ENCODE peak calls at places on chromosomes 11 and 22, in ten cellular contexts. U is activated gamma-delta T cell treated with anti-CD3 and anti-CD28 coated beads, Interleukin-2, amount 50 U/mL, for 16 hours; O is SK-N-SH; D is Daoy; V is AG04450; F is occipital lobe; W is heart right ventricle; M is H54; S is GM13977; T is SK-MEL-5. X is an unnamed sample.

GRCh38 chr11:9208726-9209501 is 56.2 kb downstream of the DENND5A start:
- DNase-seq in T (no peak), M (no peak), D (peak), F (no peak), U (no peak), S (no peak), W (no peak), O (no peak), V (no peak), X (no peak)

GRCh38 chr11:80473562-80473961 is 1032.7 kb upstream of the TENM4 start:
- DNase-seq in U (no peak), S (no peak), F (no peak), V (no peak), W (no peak), M (no peak), O (no peak), T (no peak), D (no peak), X (peak)

GRCh38 chr22:19210188-19210587 is 31.7 kb upstream of the SLC25A1 start:
- DNase-seq in D (no peak), U (no peak), M (no peak), T (no peak), W (no peak), F (no peak), V (no peak), O (no peak), S (no peak), X (no peak)

GRCh38 chr11:26225643-26226042 is 106.3 kb upstream of the ANO3 start:
- DNase-seq in W (no peak), U (no peak), M (no peak), D (no peak), T (no peak), O (no peak), V (no peak), S (no peak), F (no peak), X (no peak)

GRCh38 chr22:35638408-35638807 is 9.8 kb upstream of the APOL6 start:
- DNase-seq in V (peak), W (peak), S (no peak), D (peak), U (no peak), O (peak), F (no peak), T (no peak), M (no peak), X (peak)

GRCh38 chr11:38302564-38302963 is 1704.5 kb upstream of the RAG2 start:
- DNase-seq in V (no peak), W (no peak), F (no peak), S (no peak), T (no peak), D (no peak), M (no peak), O (no peak), U (no peak), X (no peak)

GRCh38 chr11:61949169-61950034 is 749 bp upstream of the BEST1 start:
- DNase-seq in D (peak), M (peak), U (no peak), W (peak), O (peak), T (peak), F (peak), V (peak), S (no peak), X (peak)

GRCh38 chr11:23205156-23205871 is 345.0 kb upstream of the CCDC179 start:
- DNase-seq in D (no peak), T (no peak), U (no peak), M (no peak), W (no peak), O (no peak), V (no peak), S (no peak), F (no peak), X (no peak)

GRCh38 chr11:66639066-66639813 is 737 bp downstream of the RBM4 start:
- DNase-seq in S (no peak), F (no peak), V (no peak), D (peak), U (no peak), W (no peak), M (no peak), T (peak), O (no peak), X (no peak)

GRCh38 chr22:47371263-47372090 is 609.0 kb downstream of the TBC1D22A start:
- DNase-seq in D (no peak), S (no peak), U (no peak), V (no peak), F (no peak), T (no peak), O (no peak), W (no peak), M (no peak), X (no peak)

GRCh38 chr11:15148181-15148580 is 33.5 kb downstream of the INSC start:
- DNase-seq in V (no peak), D (no peak), M (no peak), F (no peak), S (no peak), O (no peak), W (no peak), T (no peak), U (no peak), X (no peak)

GRCh38 chr11:70621241-70621640 is 222.9 kb downstream of the CTTN start:
- DNase-seq in M (no peak), F (no peak), S (no peak), V (no peak), T (no peak), D (no peak), O (no peak), W (no peak), U (no peak), X (no peak)

GRCh38 chr22:46749682-46750529 is 11.9 kb upstream of the CERK start:
- DNase-seq in F (no peak), U (no peak), O (no peak), T (no peak), D (peak), W (no peak), M (no peak), V (no peak), S (no peak), X (no peak)

GRCh38 chr11:34169664-34170063 is 64.2 kb downstream of the NAT10 start:
- DNase-seq in S (no peak), U (no peak), O (no peak), T (no peak), F (no peak), M (no peak), D (no peak), V (no peak), W (no peak), X (no peak)

GRCh38 chr11:118597556-118597955 is 9.9 kb upstream of the PHLDB1 start:
- DNase-seq in S (no peak), T (no peak), W (no peak), V (no peak), O (no peak), U (no peak), D (no peak), M (no peak), F (no peak), X (no peak)

GRCh38 chr11:20022363-20023081 is 137.8 kb downstream of the DBX1 start:
- DNase-seq in W (no peak), U (no peak), F (no peak), S (peak), D (no peak), V (no peak), M (no peak), T (no peak), O (no peak), X (peak)

GRCh38 chr11:76391039-76391438 is 9.9 kb downstream of the GVQW3 start:
- DNase-seq in V (no peak), U (no peak), S (no peak), F (no peak), W (no peak), T (no peak), D (no peak), O (no peak), M (no peak), X (no peak)

GRCh38 chr11:128157423-128158298 is 429.7 kb downstream of the ETS1 start:
- DNase-seq in M (no peak), F (peak), W (no peak), D (peak), S (peak), T (peak), O (peak), U (peak), V (peak), X (peak)

GRCh38 chr22:39146256-39147101 is 6.0 kb downstream of the CBX7 start:
- DNase-seq in T (no peak), W (no peak), V (no peak), O (no peak), F (no peak), S (no peak), M (no peak), U (no peak), D (no peak), X (no peak)

GRCh38 chr22:37121887-37122591 is 12.5 kb upstream of the TMPRSS6 start:
- DNase-seq in M (peak), F (no peak), U (peak), O (peak), V (no peak), W (no peak), S (peak), T (no peak), D (peak), X (no peak)

GRCh38 chr11:10529279-10529678 is 11.7 kb downstream of the RNF141 start:
- DNase-seq in V (no peak), D (no peak), T (no peak), F (no peak), O (no peak), S (no peak), W (no peak), M (no peak), U (no peak), X (no peak)

GRCh38 chr11:86740628-86741488 is 59.5 kb upstream of the PRSS23 start:
- DNase-seq in T (peak), O (no peak), W (no peak), U (no peak), D (peak), S (no peak), V (peak), F (peak), M (no peak), X (peak)

GRCh38 chr11:8832571-8833260 is 78.3 kb upstream of the AKIP1 start:
- DNase-seq in M (peak), T (peak), O (peak), U (no peak), V (peak), D (peak), W (no peak), F (no peak), S (peak), X (no peak)

GRCh38 chr22:24146791-24147353 is 34.4 kb upstream of the SUSD2 start:
- DNase-seq in D (peak), M (peak), F (peak), V (peak), S (no peak), W (no peak), O (peak), T (peak), U (no peak), X (no peak)

GRCh38 chr22:40031766-40032470 is 37.2 kb downstream of the FAM83F start:
- DNase-seq in S (no peak), F (no peak), V (no peak), U (no peak), D (no peak), T (no peak), M (no peak), W (no peak), O (no peak), X (no peak)

GRCh38 chr11:86497310-86497709 is 122.6 kb downstream of the CCDC81 start:
- DNase-seq in T (no peak), F (no peak), M (no peak), S (no peak), W (no peak), V (no peak), O (no peak), D (no peak), U (no peak), X (no peak)

GRCh38 chr11:27705873-27706820 is 5.9 kb upstream of the BDNF start:
- DNase-seq in O (peak), T (peak), D (peak), M (no peak), U (no peak), V (no peak), W (no peak), F (no peak), S (peak), X (peak)

GRCh38 chr22:49889071-49889470 is 29.2 kb downstream of the ALG12 start:
- DNase-seq in D (no peak), S (no peak), M (no peak), W (no peak), O (no peak), F (no peak), U (no peak), V (no peak), T (no peak), X (no peak)

GRCh38 chr11:76863196-76863777 is 2.6 kb downstream of the ACER3 start:
- DNase-seq in T (no peak), U (no peak), O (no peak), D (no peak), W (no peak), S (no peak), M (no peak), F (no peak), V (no peak), X (no peak)

GRCh38 chr11:62933775-62934495 is 12.8 kb upstream of the CHRM1 start:
- DNase-seq in D (no peak), F (no peak), T (no peak), V (no peak), S (no peak), W (no peak), O (no peak), M (no peak), U (no peak), X (peak)

GRCh38 chr11:20467458-20468185 is 80.1 kb downstream of the PRMT3 start:
- DNase-seq in V (no peak), O (no peak), M (no peak), U (no peak), W (no peak), D (no peak), F (no peak), T (no peak), S (no peak), X (no peak)

GRCh38 chr11:94028436-94028835 is 7.3 kb downstream of the HEPHL1 start:
- DNase-seq in F (no peak), S (no peak), O (no peak), V (peak), D (peak), T (no peak), U (no peak), W (no peak), M (no peak), X (no peak)

GRCh38 chr11:76830639-76831312 is 29.9 kb upstream of the ACER3 start:
- DNase-seq in V (no peak), S (no peak), T (no peak), F (no peak), M (no peak), D (no peak), W (no peak), O (peak), U (no peak), X (no peak)

GRCh38 chr22:43202326-43202725 is 15.4 kb upstream of the TTLL12 start:
- DNase-seq in F (no peak), T (no peak), V (no peak), W (no peak), O (no peak), U (no peak), S (no peak), D (no peak), M (no peak), X (no peak)

GRCh38 chr11:107598225-107599139 is 7.5 kb downstream of the ELMOD1 start:
- DNase-seq in D (peak), O (peak), F (no peak), V (no peak), T (peak), M (peak), W (no peak), U (no peak), S (no peak), X (peak)